ENCODE peak calls at places on chromosomes 16 and 17, in four cellular contexts. D is heart right ventricle, W is uterus, U is Panc1. M is an unnamed sample. For H3K9me3 and H3K4me1, the result is how much of the 10 kb centered on the place peaks cover.

GRCh38 chr17:61457226-61457983 is 5.2 kb downstream of the TBX4 start:
- DNase-seq in D (no peak), W (no peak), U (no peak), M (no peak)

GRCh38 chr17:12320286-12320685 is 299.6 kb downstream of the MAP2K4 start:
- DNase-seq in D (no peak), W (no peak), U (no peak), M (no peak)

GRCh38 chr16:67395105-67395457 is 1.8 kb upstream of the TPPP3 start:
- DNase-seq in D (no peak), W (no peak), U (no peak), M (no peak)

GRCh38 chr16:57191056-57191536 is 5.0 kb downstream of the RSPRY1 start:
- DNase-seq in D (no peak), W (no peak), U (no peak), M (no peak)

GRCh38 chr17:82582208-82582607 is 62.7 kb downstream of the FOXK2 start:
- DNase-seq in D (no peak), W (no peak), U (no peak), M (no peak)

GRCh38 chr17:3019761-3020160 is 43.6 kb downstream of the OR1D5 start:
- DNase-seq in D (no peak), W (no peak), U (no peak), M (no peak)

GRCh38 chr17:4329838-4330237 is 36.6 kb downstream of the UBE2G1 start:
- DNase-seq in D (no peak), W (no peak), U (peak), M (no peak)

GRCh38 chr16:24844101-24845030 is 1.4 kb upstream of the SLC5A11 start:
- DNase-seq in D (no peak), W (no peak), U (no peak), M (no peak)

GRCh38 chr16:28180660-28181556 is 30.9 kb downstream of the XPO6 start:
- DNase-seq in D (no peak), W (no peak), U (no peak), M (no peak)

GRCh38 chr16:31874354-31875111 is 926 bp downstream of the ZNF267 start:
- DNase-seq in D (no peak), W (no peak), U (no peak), M (no peak)

GRCh38 chr16:88681709-88682451 is 4.4 kb downstream of the SNAI3 start:
- DNase-seq in D (peak), W (no peak), U (no peak), M (peak)

GRCh38 chr17:60059082-60059481 is 19.6 kb downstream of the HEATR6 start:
- DNase-seq in D (no peak), W (no peak), U (no peak), M (no peak)

GRCh38 chr17:72422505-72423285 is 301.9 kb downstream of the SOX9 start:
- DNase-seq in D (peak), W (no peak), U (no peak), M (no peak)
- H3K27ac ChIP-seq in D (no peak), W (no peak), U (peak), M (no peak)

DNA sequence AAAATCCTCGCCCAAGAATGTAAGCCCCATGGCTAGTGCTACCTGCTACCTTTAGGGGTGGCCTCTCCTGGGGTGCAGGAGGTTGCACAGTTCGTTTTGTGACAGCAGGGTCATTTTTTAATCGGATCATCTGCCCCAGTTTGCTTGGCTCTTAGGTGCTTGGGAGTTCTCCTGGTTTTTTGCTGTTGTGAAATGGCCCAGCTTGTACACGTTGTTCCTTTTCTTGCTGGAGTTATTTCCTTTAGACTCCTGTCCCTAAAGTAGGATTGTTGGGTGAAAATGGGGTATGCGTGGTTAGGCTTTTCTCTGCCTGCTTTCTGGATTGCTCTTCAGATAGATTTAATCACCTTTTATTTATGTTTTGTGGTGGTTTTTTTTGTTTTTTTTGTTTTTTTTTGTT is 25.8 kb downstream of the ABCC1 start:
- DNase-seq in D (no peak), W (no peak), U (no peak), M (peak)
- H3K9me3 ChIP-seq in D (under half), W (under half), U (under half), M (under half)

GRCh38 chr17:38739305-38739704 is 8.8 kb downstream of the PCGF2 start:
- DNase-seq in D (no peak), W (no peak), U (no peak), M (no peak)

GRCh38 chr17:38740806-38741205 is 7.3 kb downstream of the PCGF2 start:
- DNase-seq in D (no peak), W (no peak), U (no peak), M (no peak)

GRCh38 chr17:38740016-38740415 is 8.1 kb downstream of the PCGF2 start:
- DNase-seq in D (no peak), W (no peak), U (no peak), M (no peak)

GRCh38 chr17:38738686-38739085 is 8.5 kb downstream of the CISD3 start:
- DNase-seq in D (no peak), W (no peak), U (no peak), M (no peak)

GRCh38 chr17:38738007-38738662 is 8.0 kb downstream of the CISD3 start:
- DNase-seq in D (no peak), W (no peak), U (no peak), M (no peak)
- H3K4me1 ChIP-seq in D (under half), W (under half), U (under half), M (half or more)

DNA sequence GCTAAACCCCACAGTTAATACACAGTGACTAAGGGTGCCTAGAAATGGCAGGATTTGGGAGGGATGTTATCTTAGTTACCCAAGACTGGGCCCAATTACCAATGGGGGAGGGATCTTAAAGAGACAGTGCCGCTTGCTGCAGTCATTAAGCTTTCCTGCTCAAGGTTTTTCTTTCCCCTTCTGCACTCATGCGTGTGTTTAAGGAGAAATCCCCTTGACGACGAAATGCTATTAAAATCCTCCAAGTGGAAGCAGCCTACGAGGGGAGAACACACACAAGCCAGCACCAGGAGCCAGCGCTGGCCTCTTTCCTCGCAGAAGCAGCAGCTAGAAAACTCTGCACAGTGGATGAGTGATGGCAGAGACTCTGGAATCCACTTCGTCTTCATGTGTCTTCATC is 22.0 kb downstream of the SALL1 start:
- DNase-seq in D (no peak), W (no peak), U (no peak), M (no peak)
- H3K27ac ChIP-seq in D (no peak), W (no peak), U (no peak), M (no peak)

GRCh38 chr17:50014471-50015088 is 19.6 kb upstream of the DLX3 start:
- DNase-seq in D (no peak), W (no peak), U (no peak), M (no peak)

GRCh38 chr17:50009282-50009681 is 14.3 kb upstream of the DLX3 start:
- DNase-seq in D (no peak), W (no peak), U (no peak), M (no peak)

GRCh38 chr17:50015146-50015545 is 20.1 kb upstream of the DLX3 start:
- DNase-seq in D (no peak), W (no peak), U (no peak), M (no peak)

GRCh38 chr17:50018909-50019308 is 23.9 kb upstream of the DLX3 start:
- DNase-seq in D (no peak), W (no peak), U (no peak), M (no peak)

GRCh38 chr17:50013079-50013478 is 18.1 kb upstream of the DLX3 start:
- DNase-seq in D (no peak), W (no peak), U (no peak), M (no peak)
- H3K9me3 ChIP-seq in D (half or more), W (under half), U (under half), M (under half)